ENCODE peak calls at places on chromosome 12, in nine cellular contexts. One of them, this sample, is unnamed.

GRCh38 chr12:12185424-12185823 is 81.4 kb downstream of the LRP6 start:
- DNase-seq in suprapubic skin: no peak
- DNase-seq in A549: no peak
- DNase-seq in ovary: no peak
- DNase-seq in SK-N-SH: no peak
- DNase-seq in HepG2: no peak
- DNase-seq in stomach: no peak
- DNase-seq in transverse colon: no peak
- DNase-seq in K562: no peak
- DNase-seq in this sample: no peak

GRCh38 chr12:6701078-6701768 is 608 bp upstream of the PIANP start:
- DNase-seq in suprapubic skin: no peak
- DNase-seq in A549: no peak
- DNase-seq in ovary: no peak
- DNase-seq in SK-N-SH: no peak
- DNase-seq in HepG2: no peak
- DNase-seq in stomach: no peak
- DNase-seq in transverse colon: no peak
- DNase-seq in K562: no peak
- DNase-seq in this sample: no peak

GRCh38 chr12:107451246-107451645 is 234.4 kb upstream of the PWP1 start:
- DNase-seq in suprapubic skin: no peak
- DNase-seq in A549: no peak
- DNase-seq in ovary: no peak
- DNase-seq in SK-N-SH: no peak
- DNase-seq in HepG2: no peak
- DNase-seq in stomach: no peak
- DNase-seq in transverse colon: no peak
- DNase-seq in K562: no peak
- DNase-seq in this sample: no peak

GRCh38 chr12:130157998-130158774 is 4.1 kb upstream of the FZD10 start:
- DNase-seq in suprapubic skin: no peak
- DNase-seq in A549: no peak
- DNase-seq in ovary: no peak
- DNase-seq in SK-N-SH: no peak
- DNase-seq in HepG2: no peak
- DNase-seq in stomach: no peak
- DNase-seq in transverse colon: no peak
- DNase-seq in K562: no peak
- DNase-seq in this sample: no peak

GRCh38 chr12:104340917-104341611 is 37.5 kb downstream of the EID3 start:
- DNase-seq in suprapubic skin: no peak
- DNase-seq in A549: no peak
- DNase-seq in ovary: no peak
- DNase-seq in SK-N-SH: no peak
- DNase-seq in HepG2: no peak
- DNase-seq in stomach: no peak
- DNase-seq in transverse colon: no peak
- DNase-seq in K562: no peak
- DNase-seq in this sample: no peak

GRCh38 chr12:49367381-49368239 is at the start of gene SPATS2:
- DNase-seq in suprapubic skin: peak; percentile 96
- DNase-seq in A549: no peak
- DNase-seq in ovary: no peak
- DNase-seq in SK-N-SH: no peak
- DNase-seq in HepG2: no peak
- DNase-seq in stomach: no peak
- DNase-seq in transverse colon: peak; percentile 95
- DNase-seq in K562: no peak
- DNase-seq in this sample: peak; percentile 99

GRCh38 chr12:93756295-93756694 is 79.1 kb downstream of the CRADD start:
- DNase-seq in suprapubic skin: no peak
- DNase-seq in A549: no peak
- DNase-seq in ovary: no peak
- DNase-seq in SK-N-SH: no peak
- DNase-seq in HepG2: no peak
- DNase-seq in stomach: no peak
- DNase-seq in transverse colon: no peak
- DNase-seq in K562: no peak
- DNase-seq in this sample: no peak

GRCh38 chr12:75488553-75488952 is 8.0 kb downstream of the GLIPR1 start:
- DNase-seq in suprapubic skin: no peak
- DNase-seq in A549: peak; percentile 55
- DNase-seq in ovary: no peak
- DNase-seq in SK-N-SH: peak; percentile 24
- DNase-seq in HepG2: peak; percentile 12
- DNase-seq in stomach: no peak
- DNase-seq in transverse colon: no peak
- DNase-seq in K562: peak; percentile 25
- DNase-seq in this sample: no peak

GRCh38 chr12:124538194-124539082 is 29.0 kb downstream of the NCOR2 start:
- DNase-seq in suprapubic skin: no peak
- DNase-seq in A549: no peak
- DNase-seq in ovary: peak; percentile 56
- DNase-seq in SK-N-SH: peak; percentile 72
- DNase-seq in HepG2: peak; percentile 41
- DNase-seq in stomach: no peak
- DNase-seq in transverse colon: no peak
- DNase-seq in K562: no peak
- DNase-seq in this sample: no peak

GRCh38 chr12:41061189-41061588 is 126.9 kb upstream of the PDZRN4 start:
- DNase-seq in suprapubic skin: no peak
- DNase-seq in A549: no peak
- DNase-seq in ovary: no peak
- DNase-seq in SK-N-SH: no peak
- DNase-seq in HepG2: no peak
- DNase-seq in stomach: no peak
- DNase-seq in transverse colon: no peak
- DNase-seq in K562: no peak
- DNase-seq in this sample: no peak

GRCh38 chr12:67433393-67434175 is 164.4 kb downstream of the CAND1 start:
- DNase-seq in suprapubic skin: no peak
- DNase-seq in A549: no peak
- DNase-seq in ovary: no peak
- DNase-seq in SK-N-SH: no peak
- DNase-seq in HepG2: no peak
- DNase-seq in stomach: no peak
- DNase-seq in transverse colon: no peak
- DNase-seq in K562: peak; percentile 11
- DNase-seq in this sample: no peak

GRCh38 chr12:65649126-65649525 is 175.2 kb upstream of the HMGA2 start:
- DNase-seq in suprapubic skin: no peak
- DNase-seq in A549: peak; percentile 72
- DNase-seq in ovary: no peak
- DNase-seq in SK-N-SH: no peak
- DNase-seq in HepG2: no peak
- DNase-seq in stomach: no peak
- DNase-seq in transverse colon: peak; percentile 19
- DNase-seq in K562: no peak
- DNase-seq in this sample: no peak

GRCh38 chr12:78229491-78230209 is 399.0 kb downstream of the NAV3 start:
- DNase-seq in suprapubic skin: no peak
- DNase-seq in A549: peak; percentile 4
- DNase-seq in ovary: peak; percentile 20
- DNase-seq in SK-N-SH: peak; percentile 13
- DNase-seq in HepG2: peak; percentile 28
- DNase-seq in stomach: no peak
- DNase-seq in transverse colon: peak; percentile 44
- DNase-seq in K562: peak; percentile 16
- DNase-seq in this sample: no peak

GRCh38 chr12:124046206-124046740 is 73.3 kb downstream of the ZNF664 start:
- DNase-seq in suprapubic skin: no peak
- DNase-seq in A549: no peak
- DNase-seq in ovary: no peak
- DNase-seq in SK-N-SH: no peak
- DNase-seq in HepG2: no peak
- DNase-seq in stomach: no peak
- DNase-seq in transverse colon: no peak
- DNase-seq in K562: no peak
- DNase-seq in this sample: no peak

GRCh38 chr12:29796823-29797263 is 13.1 kb upstream of the TMTC1 start:
- DNase-seq in suprapubic skin: no peak
- DNase-seq in A549: no peak
- DNase-seq in ovary: no peak
- DNase-seq in SK-N-SH: no peak
- DNase-seq in HepG2: no peak
- DNase-seq in stomach: no peak
- DNase-seq in transverse colon: peak; percentile 9
- DNase-seq in K562: no peak
- DNase-seq in this sample: no peak

GRCh38 chr12:104207416-104207941 is 8.1 kb upstream of the TXNRD1 start:
- DNase-seq in suprapubic skin: no peak
- DNase-seq in A549: no peak
- DNase-seq in ovary: no peak
- DNase-seq in SK-N-SH: no peak
- DNase-seq in HepG2: no peak
- DNase-seq in stomach: no peak
- DNase-seq in transverse colon: no peak
- DNase-seq in K562: no peak
- DNase-seq in this sample: no peak

GRCh38 chr12:43789941-43790340 is 16.2 kb downstream of the TWF1 start:
- DNase-seq in suprapubic skin: no peak
- DNase-seq in A549: no peak
- DNase-seq in ovary: no peak
- DNase-seq in SK-N-SH: peak; percentile 19
- DNase-seq in HepG2: no peak
- DNase-seq in stomach: no peak
- DNase-seq in transverse colon: no peak
- DNase-seq in K562: peak; percentile 13
- DNase-seq in this sample: no peak

GRCh38 chr12:53758081-53758769 is 6.4 kb upstream of the CISTR start:
- DNase-seq in suprapubic skin: no peak
- DNase-seq in A549: no peak
- DNase-seq in ovary: no peak
- DNase-seq in SK-N-SH: no peak
- DNase-seq in HepG2: no peak
- DNase-seq in stomach: no peak
- DNase-seq in transverse colon: no peak
- DNase-seq in K562: no peak
- DNase-seq in this sample: no peak
- TF ChIP-seq EP300 in suprapubic skin: no peak
- TF ChIP-seq EP300 in A549: no peak
- TF ChIP-seq EP300 in ovary: no peak
- TF ChIP-seq EP300 in SK-N-SH: no peak
- TF ChIP-seq EP300 in HepG2: no peak
- TF ChIP-seq EP300 in stomach: no peak
- TF ChIP-seq EP300 in transverse colon: no peak
- TF ChIP-seq EP300 in K562: no peak
- TF ChIP-seq EP300 in this sample: no peak

DNA sequence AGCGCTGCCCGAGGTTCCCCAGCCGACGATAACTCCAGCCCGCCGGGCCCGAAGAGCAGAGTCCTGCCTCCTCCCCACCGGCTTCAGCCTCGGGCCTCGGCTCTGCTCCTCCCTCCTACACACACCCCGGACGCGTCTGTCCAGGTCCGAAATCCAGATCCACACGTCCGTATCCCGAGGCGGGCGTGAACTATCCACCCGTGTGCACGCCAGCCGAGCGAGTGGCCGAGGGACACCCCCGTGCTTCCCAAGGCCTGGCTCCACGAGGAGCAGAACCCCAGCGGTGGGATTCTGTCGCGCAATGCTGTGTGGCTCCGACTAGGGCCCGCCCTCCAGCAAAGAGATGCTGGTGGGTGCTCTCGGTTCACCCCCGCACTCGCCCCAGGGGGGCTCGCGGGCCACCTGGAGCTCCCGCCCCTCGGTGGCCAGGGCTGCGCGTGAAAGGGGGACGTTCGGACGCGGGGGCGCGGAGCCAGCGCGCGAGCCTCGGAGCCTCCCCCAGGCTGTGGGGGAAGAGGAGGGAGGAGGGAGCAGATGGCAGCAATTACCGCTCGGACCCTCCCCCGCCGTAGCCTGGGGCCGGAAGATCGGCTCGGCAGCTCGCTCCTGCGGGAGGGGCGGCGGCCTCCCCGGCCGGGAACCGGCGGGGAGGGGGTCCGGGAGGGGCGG is 18.9 kb upstream of the ANKRD33 start:
- DNase-seq in suprapubic skin: no peak
- DNase-seq in A549: no peak
- DNase-seq in ovary: peak; percentile 47
- DNase-seq in SK-N-SH: peak; percentile 91
- DNase-seq in HepG2: no peak
- DNase-seq in stomach: no peak
- DNase-seq in transverse colon: no peak
- DNase-seq in K562: peak; percentile 73
- DNase-seq in this sample: no peak
- TF ChIP-seq CTCF in suprapubic skin: no peak
- TF ChIP-seq CTCF in A549: no peak
- TF ChIP-seq CTCF in ovary: no peak
- TF ChIP-seq CTCF in SK-N-SH: no peak
- TF ChIP-seq CTCF in HepG2: no peak
- TF ChIP-seq CTCF in stomach: no peak
- TF ChIP-seq CTCF in transverse colon: no peak
- TF ChIP-seq CTCF in K562: no peak
- TF ChIP-seq CTCF in this sample: no peak

GRCh38 chr12:68958337-68958736 is 25.4 kb upstream of the CPM start:
- DNase-seq in suprapubic skin: no peak
- DNase-seq in A549: no peak
- DNase-seq in ovary: no peak
- DNase-seq in SK-N-SH: no peak
- DNase-seq in HepG2: no peak
- DNase-seq in stomach: no peak
- DNase-seq in transverse colon: no peak
- DNase-seq in K562: no peak
- DNase-seq in this sample: no peak
- TF ChIP-seq EP300 in suprapubic skin: no peak
- TF ChIP-seq EP300 in A549: no peak
- TF ChIP-seq EP300 in ovary: no peak
- TF ChIP-seq EP300 in SK-N-SH: no peak
- TF ChIP-seq EP300 in HepG2: no peak
- TF ChIP-seq EP300 in stomach: no peak
- TF ChIP-seq EP300 in transverse colon: no peak
- TF ChIP-seq EP300 in K562: no peak
- TF ChIP-seq EP300 in this sample: no peak

DNA sequence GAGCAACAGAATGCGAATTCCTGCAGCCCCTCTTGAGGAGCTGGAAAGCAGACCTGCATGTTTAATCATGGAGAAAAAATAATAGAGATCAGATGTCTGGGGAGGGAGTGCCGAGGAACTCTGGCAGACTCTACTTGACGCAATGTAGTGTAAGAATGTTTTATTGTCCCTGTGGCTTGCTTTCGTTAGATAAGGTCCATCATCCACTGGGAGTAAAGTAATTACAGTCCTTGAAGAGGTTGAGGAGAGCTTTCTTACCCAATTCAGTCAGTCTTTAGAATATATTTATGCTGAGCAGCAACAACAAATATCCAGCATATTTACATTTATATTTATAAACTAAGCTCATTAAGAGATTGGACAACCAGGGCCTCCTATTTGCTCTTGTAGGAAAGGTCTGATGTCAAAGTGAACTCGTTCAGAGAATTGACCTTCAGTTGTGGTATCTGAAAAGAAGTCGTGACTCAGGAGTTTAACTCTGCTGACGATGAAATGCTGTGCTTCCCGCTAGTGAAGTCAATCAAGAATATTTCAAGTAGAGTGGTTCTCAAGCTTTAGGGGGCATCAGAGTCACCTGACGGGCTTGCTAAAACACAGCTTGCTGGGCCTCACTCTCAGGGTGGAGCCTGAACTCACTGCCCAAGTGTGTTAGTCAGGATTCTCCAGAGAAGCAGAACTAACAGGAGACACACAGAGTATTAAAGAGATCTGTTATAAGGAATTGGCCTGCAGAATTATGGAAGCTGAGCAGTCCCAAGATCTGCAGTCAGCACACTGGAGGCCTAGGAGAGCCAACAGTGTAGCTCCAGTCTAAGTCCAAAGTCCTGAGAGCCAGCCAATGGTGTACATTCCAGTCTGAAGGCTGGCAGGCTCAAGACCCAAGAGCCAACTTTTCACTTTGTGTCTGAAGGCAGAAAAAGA is 139.3 kb upstream of the LMNTD1 start:
- DNase-seq in suprapubic skin: no peak
- DNase-seq in A549: no peak
- DNase-seq in ovary: no peak
- DNase-seq in SK-N-SH: no peak
- DNase-seq in HepG2: no peak
- DNase-seq in stomach: no peak
- DNase-seq in transverse colon: no peak
- DNase-seq in K562: no peak
- DNase-seq in this sample: no peak
- TF ChIP-seq CTCF in suprapubic skin: no peak
- TF ChIP-seq CTCF in A549: no peak
- TF ChIP-seq CTCF in ovary: no peak
- TF ChIP-seq CTCF in SK-N-SH: no peak
- TF ChIP-seq CTCF in HepG2: no peak
- TF ChIP-seq CTCF in stomach: no peak
- TF ChIP-seq CTCF in transverse colon: no peak
- TF ChIP-seq CTCF in K562: no peak
- TF ChIP-seq CTCF in this sample: no peak

This sample was measured in upper lobe of left lung.